ENCODE peak calls at places on chromosomes 13 and 19, in four cellular contexts. M is IMR-90, I is hepatocyte, J is H1. U is an unnamed sample. For H4K20me1, the result is how much of the 10 kb centered on the place peaks cover.

GRCh38 chr13:32426191-32426980 is 1.5 kb downstream of the N4BP2L1 start:
- DNase-seq in J (no peak), M (no peak), I (no peak), U (no peak)

GRCh38 chr13:44012910-44013309 is 133.2 kb downstream of the LACC1 start:
- DNase-seq in J (no peak), I (no peak), M (no peak), U (no peak)

GRCh38 chr13:20099319-20099718 is 61.5 kb downstream of the GJA3 start:
- DNase-seq in M (no peak), J (peak), I (no peak), U (no peak)

GRCh38 chr19:3694361-3695123 is 5.7 kb downstream of the PIP5K1C start:
- DNase-seq in J (no peak), I (no peak), M (no peak), U (no peak)

GRCh38 chr13:27432612-27433210 is 8.3 kb downstream of the GTF3A start:
- DNase-seq in M (no peak), I (no peak), J (no peak), U (no peak)

GRCh38 chr19:31905980-31906948 is 439.1 kb upstream of the ZNF507 start:
- DNase-seq in J (no peak), I (peak), M (no peak), U (no peak)

GRCh38 chr13:98577823-98578285 is 947 bp upstream of the STK24 start:
- DNase-seq in J (no peak), M (no peak), I (no peak), U (no peak)

GRCh38 chr19:46700704-46701103 is 16.2 kb downstream of the PRKD2 start:
- DNase-seq in J (no peak), I (no peak), M (no peak), U (no peak)

GRCh38 chr13:35356572-35356971 is 119.9 kb downstream of the MAB21L1 start:
- DNase-seq in J (no peak), M (no peak), I (no peak), U (no peak)

GRCh38 chr13:106986033-106986484 is 418.1 kb upstream of the ARGLU1 start:
- DNase-seq in M (peak), J (no peak), I (peak), U (no peak)

GRCh38 chr13:25493930-25494707 is 122.3 kb downstream of the ATP8A2 start:
- DNase-seq in J (no peak), M (no peak), I (no peak), U (no peak)

GRCh38 chr19:44648536-44649370 is 5.0 kb downstream of the PVR start:
- DNase-seq in M (peak), I (no peak), J (no peak), U (no peak)

GRCh38 chr13:36345438-36346221 is 564 bp downstream of the SPART start:
- DNase-seq in J (peak), M (peak), I (peak), U (no peak)

GRCh38 chr13:95573226-95573625 is 20.7 kb downstream of the CLDN10 start:
- DNase-seq in M (peak), I (no peak), J (no peak), U (no peak)

GRCh38 chr19:58218899-58219298 is 9.8 kb upstream of the ZNF544 start:
- DNase-seq in I (no peak), M (no peak), J (peak), U (no peak)

GRCh38 chr13:59392328-59392727 is 771.4 kb downstream of the DIAPH3 start:
- DNase-seq in M (no peak), I (no peak), J (no peak), U (no peak)
- H2AFZ ChIP-seq in M (no peak), I (no peak), J (no peak), U (no peak)

DNA sequence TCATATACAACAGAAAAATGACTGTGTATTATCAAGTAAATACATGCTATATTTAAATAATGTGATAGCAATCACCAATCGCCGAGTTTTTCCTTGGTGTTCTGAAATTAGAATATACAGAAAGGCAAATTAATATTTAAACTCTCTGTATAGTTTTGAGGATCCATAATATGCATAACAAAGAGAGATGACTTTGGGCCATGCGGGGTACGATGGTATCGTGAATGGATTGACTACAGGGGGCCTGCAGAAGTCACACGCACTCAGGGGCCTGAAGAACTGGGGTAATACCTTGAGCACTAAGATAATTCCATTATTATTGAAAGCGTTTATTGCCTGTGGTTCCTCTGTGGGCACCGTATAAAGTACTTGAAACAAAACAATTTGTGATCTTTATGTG is 314.0 kb downstream of the TEX29 start:
- DNase-seq in J (no peak), I (no peak), M (no peak), U (no peak)
- H3K4me3 ChIP-seq in J (no peak), I (no peak), M (no peak), U (no peak)

DNA sequence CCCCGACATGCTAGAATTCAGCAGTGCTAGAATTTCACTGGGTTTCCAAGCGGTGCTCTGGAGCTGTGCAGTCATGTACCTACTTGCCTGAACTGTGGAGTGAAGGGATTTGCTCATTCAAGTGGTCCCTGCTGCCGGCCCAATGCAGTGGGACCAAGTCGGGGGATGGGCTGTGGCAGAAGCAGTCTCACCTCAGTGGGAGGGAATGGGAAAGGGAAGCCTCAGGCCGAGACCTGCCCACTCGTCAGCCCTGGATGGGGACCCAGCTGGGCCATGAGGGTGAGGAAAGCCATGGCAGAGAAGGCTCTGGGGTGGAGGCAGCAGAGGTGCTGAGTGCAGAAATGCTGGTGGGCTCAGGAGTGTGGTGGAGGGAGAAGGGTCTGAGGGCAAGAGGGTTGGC is 14.9 kb downstream of the KLHL26 start:
- DNase-seq in I (no peak), J (no peak), M (no peak), U (no peak)
- H4K20me1 ChIP-seq in I (under half), J (under half), M (under half), U (under half)

GRCh38 chr19:10363789-10364281 is 16.5 kb downstream of the TYK2 start:
- DNase-seq in I (no peak), M (no peak), J (no peak), U (no peak)
- H2AFZ ChIP-seq in I (no peak), M (no peak), J (no peak), U (no peak)

GRCh38 chr19:10713317-10713716 is 4.6 kb upstream of the DNM2 start:
- DNase-seq in J (no peak), I (no peak), M (no peak), U (no peak)
- H3K4me3 ChIP-seq in J (no peak), I (no peak), M (no peak), U (no peak)

GRCh38 chr13:91358384-91358776 is 10.9 kb downstream of the MIR17HG start:
- DNase-seq in M (no peak), I (no peak), J (no peak), U (no peak)
- H4K20me1 ChIP-seq in M (under half), I (under half), J (under half), U (under half)

GRCh38 chr19:15549581-15549980 is 41.3 kb downstream of the CYP4F22 start:
- DNase-seq in M (no peak), J (no peak), I (no peak), U (no peak)
- H2AFZ ChIP-seq in M (no peak), J (no peak), I (no peak), U (no peak)

DNA sequence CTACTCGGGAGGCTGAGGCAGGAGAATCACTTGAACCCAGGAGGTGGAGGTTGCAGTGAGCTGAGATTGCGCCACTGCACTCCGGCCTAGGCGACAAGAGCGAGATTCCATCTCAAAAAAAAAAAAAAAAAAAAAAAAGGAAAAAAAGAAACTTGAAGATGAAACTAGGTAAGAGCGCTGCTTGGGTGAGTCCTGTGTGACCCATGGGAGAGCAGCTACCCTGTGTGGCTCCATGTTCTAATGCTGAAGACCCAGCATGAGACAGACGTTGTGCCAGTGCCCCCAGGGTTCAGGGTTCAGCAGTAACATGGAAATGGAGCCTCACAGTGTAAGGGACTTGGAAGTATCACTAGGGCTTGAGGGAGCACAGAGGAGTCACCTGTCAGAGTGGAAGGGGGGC is 5.9 kb downstream of the ZNF784 start:
- DNase-seq in M (no peak), I (no peak), J (no peak), U (no peak)
- H3K4me3 ChIP-seq in M (no peak), I (no peak), J (no peak), U (no peak)